ENCODE peak calls at places on chromosomes 6 and 20, in ten cellular contexts. C is Karpas-422, F is T follicular helper cell, U is stromal cell of bone marrow, Z is endothelial cell, B is A673, A is MM.1S, R is NCI-H345, K is psoas muscle, M is T-helper 9 cell. T is an unnamed sample.

GRCh38 chr6:112034236-112034990 is 19.5 kb upstream of the CCN6 start:
- DNase-seq in C (no peak), F (no peak), U (no peak), Z (no peak), B (no peak), A (no peak), R (no peak), K (no peak), M (no peak), T (peak; percentile 48)

GRCh38 chr6:35183935-35184334 is 29.8 kb upstream of the SCUBE3 start:
- DNase-seq in C (no peak), F (no peak), U (no peak), Z (no peak), B (no peak), A (no peak), R (no peak), K (no peak), M (no peak), T (no peak)

GRCh38 chr6:52994789-52995078 is 350 bp downstream of the GSTA4 start:
- DNase-seq in C (no peak), F (no peak), U (no peak), Z (peak; percentile 53), B (peak; percentile 59), A (no peak), R (peak; percentile 48), K (peak; percentile 35), M (no peak), T (no peak)

GRCh38 chr6:72861059-72861458 is 239.2 kb downstream of the KCNQ5 start:
- DNase-seq in C (no peak), F (no peak), U (no peak), Z (no peak), B (no peak), A (no peak), R (no peak), K (no peak), M (no peak), T (no peak)

GRCh38 chr6:137775192-137775591 is 91.9 kb upstream of the TNFAIP3 start:
- DNase-seq in C (no peak), F (no peak), U (no peak), Z (no peak), B (no peak), A (no peak), R (no peak), K (no peak), M (no peak), T (no peak)

GRCh38 chr6:116419069-116419468 is 42.1 kb upstream of the CALHM6 start:
- DNase-seq in C (no peak), F (no peak), U (no peak), Z (no peak), B (no peak), A (no peak), R (no peak), K (no peak), M (no peak), T (no peak)

GRCh38 chr6:157070403-157071107 is 252.8 kb downstream of the TMEM242 start:
- DNase-seq in C (peak; percentile 65), F (no peak), U (no peak), Z (no peak), B (peak; percentile 77), A (no peak), R (no peak), K (no peak), M (no peak), T (no peak)

GRCh38 chr20:6588296-6588695 is 179.2 kb upstream of the BMP2 start:
- DNase-seq in C (no peak), F (no peak), U (peak; percentile 41), Z (no peak), B (no peak), A (no peak), R (peak; percentile 79), K (no peak), M (no peak), T (no peak)

GRCh38 chr6:169833258-169833794 is 81.9 kb downstream of the ERMARD start:
- DNase-seq in C (no peak), F (no peak), U (no peak), Z (no peak), B (peak; percentile 76), A (no peak), R (no peak), K (no peak), M (no peak), T (no peak)

GRCh38 chr6:110939429-110939828 is 19.1 kb upstream of the GTF3C6 start:
- DNase-seq in C (no peak), F (no peak), U (no peak), Z (no peak), B (no peak), A (no peak), R (no peak), K (no peak), M (no peak), T (no peak)

GRCh38 chr6:43667245-43668150 is 20.1 kb downstream of the MRPS18A start:
- DNase-seq in C (peak; percentile 92), F (peak; percentile 73), U (no peak), Z (peak; percentile 93), B (peak; percentile 81), A (peak; percentile 75), R (peak; percentile 86), K (peak; percentile 84), M (peak; percentile 79), T (peak; percentile 70)

GRCh38 chr6:9540534-9541126 is 874.2 kb downstream of the TFAP2A start:
- DNase-seq in C (peak; percentile 80), F (no peak), U (peak; percentile 28), Z (peak; percentile 9), B (peak; percentile 86), A (peak; percentile 61), R (no peak), K (no peak), M (no peak), T (peak; percentile 3)